ENCODE peak calls at places on chromosomes 13 and 19, in six cellular contexts. H is lung, C is colonic mucosa, S is cardiac muscle cell, I is mesendoderm, J is osteoblast. Y is an unnamed sample.

GRCh38 chr19:43651758-43652545 is 12.3 kb upstream of the CADM4 start:
- DNase-seq in H (peak; percentile 59), C (peak; percentile 61), S (peak; percentile 75), I (peak; percentile 82), J (peak; percentile 92), Y (no peak)

GRCh38 chr19:42628411-42629135 is 33.8 kb upstream of the CEACAM8 start:
- DNase-seq in H (no peak), C (no peak), S (no peak), I (no peak), J (no peak), Y (no peak)

GRCh38 chr13:26010487-26011207 is 41.2 kb downstream of the SHISA2 start:
- DNase-seq in H (no peak), C (no peak), S (no peak), I (no peak), J (no peak), Y (no peak)

GRCh38 chr13:66528903-66529576 is 701.1 kb downstream of the PCDH9 start:
- DNase-seq in H (no peak), C (no peak), S (no peak), I (no peak), J (no peak), Y (no peak)

GRCh38 chr19:8210660-8211101 is 1.5 kb downstream of the CERS4 start:
- DNase-seq in H (no peak), C (no peak), S (no peak), I (no peak), J (peak; percentile 73), Y (no peak)

GRCh38 chr13:84997858-84998257 is 801.4 kb downstream of the SLITRK6 start:
- DNase-seq in H (no peak), C (no peak), S (no peak), I (no peak), J (no peak), Y (no peak)

GRCh38 chr19:23241433-23241832 is 8.8 kb downstream of the ZNF724 start:
- DNase-seq in H (no peak), C (no peak), S (no peak), I (peak; percentile 27), J (no peak), Y (no peak)

GRCh38 chr19:12745166-12745897 is 6.3 kb upstream of the BEST2 start:
- DNase-seq in H (no peak), C (no peak), S (peak; percentile 36), I (no peak), J (peak; percentile 55), Y (no peak)

GRCh38 chr13:83121904-83122303 is 760.4 kb downstream of the SLITRK1 start:
- DNase-seq in H (no peak), C (no peak), S (peak; percentile 27), I (no peak), J (no peak), Y (no peak)

GRCh38 chr13:102002271-102002670 is 399.6 kb downstream of the FGF14 start:
- DNase-seq in H (no peak), C (no peak), S (no peak), I (no peak), J (no peak), Y (no peak)

GRCh38 chr13:48448963-48449614 is 36.2 kb upstream of the LPAR6 start:
- DNase-seq in H (no peak), C (no peak), S (peak; percentile 83), I (no peak), J (no peak), Y (no peak)
- H3K27ac ChIP-seq in H (no peak overlapping the region), C (peak overlapping the region; percentile 26), S (no peak overlapping the region), I (no peak overlapping the region), J (peak overlapping the region; percentile 50), Y (peak overlapping the region; percentile 73)

GRCh38 chr19:3382460-3383100 is 16.2 kb downstream of the NFIC start:
- DNase-seq in H (no peak), C (no peak), S (no peak), I (no peak), J (peak; percentile 78), Y (no peak)

GRCh38 chr19:3381701-3382372 is 15.5 kb downstream of the NFIC start:
- DNase-seq in H (no peak), C (no peak), S (no peak), I (no peak), J (no peak), Y (no peak)

GRCh38 chr19:3386447-3387234 is 20.3 kb downstream of the NFIC start:
- DNase-seq in H (no peak), C (no peak), S (no peak), I (no peak), J (peak; percentile 89), Y (no peak)

GRCh38 chr19:3380829-3381228 is 14.4 kb downstream of the NFIC start:
- DNase-seq in H (no peak), C (no peak), S (no peak), I (no peak), J (no peak), Y (no peak)

GRCh38 chr19:3383121-3383722 is 16.8 kb downstream of the NFIC start:
- DNase-seq in H (no peak), C (peak; percentile 47), S (no peak), I (no peak), J (peak; percentile 93), Y (no peak)
- H3K27ac ChIP-seq in H (no peak overlapping the region), C (no peak overlapping the region), S (no peak overlapping the region), I (no peak overlapping the region), J (no peak overlapping the region), Y (no peak overlapping the region)

GRCh38 chr19:41371541-41371940 is 4.8 kb upstream of the TMEM91 start:
- DNase-seq in H (no peak), C (no peak), S (no peak), I (no peak), J (no peak), Y (no peak)

GRCh38 chr19:41373993-41374392 is 2.3 kb upstream of the TMEM91 start:
- DNase-seq in H (peak; percentile 70), C (peak; percentile 76), S (peak; percentile 97), I (no peak), J (peak; percentile 85), Y (no peak)

GRCh38 chr19:41377977-41378707 is 1.8 kb downstream of the TMEM91 start:
- DNase-seq in H (no peak), C (no peak), S (no peak), I (peak; percentile 80), J (no peak), Y (no peak)

GRCh38 chr19:41376241-41376997 is at the start of gene TMEM91:
- DNase-seq in H (peak; percentile 59), C (peak; percentile 45), S (peak; percentile 44), I (peak; percentile 63), J (peak; percentile 88), Y (no peak)

GRCh38 chr19:41376998-41377365 is 649 bp downstream of the TMEM91 start:
- DNase-seq in H (no peak), C (no peak), S (no peak), I (no peak), J (no peak), Y (no peak)
- H3K27ac ChIP-seq in H (no peak overlapping the region), C (peak overlapping the region; percentile 5), S (no peak overlapping the region), I (no peak overlapping the region), J (no peak overlapping the region), Y (no peak overlapping the region)

GRCh38 chr19:45123440-45123850 is 30.5 kb downstream of the PPP1R37 start:
- DNase-seq in H (no peak), C (no peak), S (no peak), I (no peak), J (peak; percentile 21), Y (no peak)

GRCh38 chr19:45119582-45119981 is 26.6 kb downstream of the PPP1R37 start:
- DNase-seq in H (no peak), C (peak; percentile 35), S (no peak), I (no peak), J (peak; percentile 49), Y (no peak)

GRCh38 chr19:45122832-45123231 is 29.9 kb downstream of the PPP1R37 start:
- DNase-seq in H (no peak), C (no peak), S (no peak), I (no peak), J (peak; percentile 46), Y (no peak)

GRCh38 chr19:45124021-45124420 is 31.0 kb downstream of the PPP1R37 start:
- DNase-seq in H (no peak), C (no peak), S (no peak), I (no peak), J (peak; percentile 17), Y (no peak)

DNA sequence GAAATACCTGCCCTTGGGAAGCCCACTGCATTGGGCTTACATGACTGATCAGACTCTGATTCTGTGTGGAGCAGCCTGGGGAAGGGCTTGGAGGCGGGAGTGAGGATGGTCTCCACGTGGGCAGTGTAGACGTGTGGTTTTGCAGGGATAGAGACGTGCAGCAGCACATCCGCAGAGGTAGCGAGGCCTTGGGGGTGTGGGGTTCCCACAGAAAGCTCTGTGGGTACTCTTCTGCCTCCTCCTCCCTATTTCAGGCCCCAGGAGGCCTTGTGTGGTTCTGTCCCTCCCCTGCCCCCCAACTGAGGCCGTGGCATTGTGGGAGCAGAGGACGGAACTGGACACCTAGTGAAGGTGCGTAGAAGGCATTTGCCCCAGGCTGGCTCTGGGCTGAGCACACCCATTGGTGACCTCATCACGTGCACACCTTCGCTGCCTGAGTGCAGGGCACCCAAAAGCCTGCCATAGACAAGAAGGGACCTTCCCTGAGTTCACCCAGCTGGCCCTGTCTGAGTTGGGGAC is 28.9 kb downstream of the PPP1R37 start:
- DNase-seq in H (no peak), C (no peak), S (no peak), I (no peak), J (peak; percentile 47), Y (no peak)
- H3K27ac ChIP-seq in H (no peak overlapping the region), C (no peak overlapping the region), S (no peak overlapping the region), I (no peak overlapping the region), J (no peak overlapping the region), Y (no peak overlapping the region)

DNA sequence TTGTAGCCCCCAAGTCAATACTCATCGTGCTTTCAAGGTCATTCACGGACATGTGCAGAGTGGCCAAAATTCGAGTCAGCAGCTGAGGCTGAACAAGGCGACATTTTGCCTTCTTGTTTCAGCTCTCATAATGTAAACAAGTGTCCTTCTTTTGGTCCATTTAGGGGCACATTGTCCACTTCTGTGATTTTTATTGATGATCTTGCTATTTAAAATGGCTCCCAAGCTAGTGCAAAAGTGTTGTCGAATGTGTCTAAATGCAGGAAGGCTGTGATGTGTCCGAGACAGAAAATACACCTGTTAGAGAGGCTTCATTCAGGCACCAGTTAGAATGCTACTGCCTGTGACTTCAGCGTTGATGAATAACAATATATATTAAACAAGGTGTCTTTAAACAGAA is 405.9 kb downstream of the IRS2 start:
- DNase-seq in H (no peak), C (no peak), S (no peak), I (no peak), J (peak; percentile 30), Y (no peak)
- H3K27ac ChIP-seq in H (no peak overlapping the region), C (no peak overlapping the region), S (no peak overlapping the region), I (no peak overlapping the region), J (no peak overlapping the region), Y (no peak overlapping the region)